ENCODE peak calls at places on chromosomes 13 and 19, in six cellular contexts. One of them, this sample, is unnamed.
A peak's percentile ranks its signal among the peaks of the same experiment; 100 is the strongest.

GRCh38 chr13:51619614-51620013 is 35.4 kb downstream of the WDFY2 start:
- DNase-seq in astrocyte of the cerebellum: peak; percentile 18
- DNase-seq in activated T-cell treated with anti-CD3 and anti-CD28 coated beads, Interleukin-2, amount 50 U/mL, for 72 hours: peak; percentile 27
- DNase-seq in germinal center: no peak
- DNase-seq in iPS-NIHi11: no peak
- DNase-seq in T1000: no peak
- DNase-seq in this sample: no peak

GRCh38 chr13:32849369-32849768 is 166.9 kb upstream of the KL start:
- DNase-seq in germinal center: no peak
- DNase-seq in activated T-cell treated with anti-CD3 and anti-CD28 coated beads, Interleukin-2, amount 50 U/mL, for 72 hours: no peak
- DNase-seq in T1000: no peak
- DNase-seq in iPS-NIHi11: no peak
- DNase-seq in astrocyte of the cerebellum: no peak
- DNase-seq in this sample: no peak

GRCh38 chr13:69571606-69572323 is 535.9 kb upstream of the ATXN8OS start:
- DNase-seq in activated T-cell treated with anti-CD3 and anti-CD28 coated beads, Interleukin-2, amount 50 U/mL, for 72 hours: no peak
- DNase-seq in astrocyte of the cerebellum: no peak
- DNase-seq in iPS-NIHi11: no peak
- DNase-seq in T1000: no peak
- DNase-seq in germinal center: no peak
- DNase-seq in this sample: no peak

GRCh38 chr19:1591421-1592022 is 1.1 kb downstream of the MBD3 start:
- DNase-seq in germinal center: no peak
- DNase-seq in T1000: no peak
- DNase-seq in astrocyte of the cerebellum: no peak
- DNase-seq in activated T-cell treated with anti-CD3 and anti-CD28 coated beads, Interleukin-2, amount 50 U/mL, for 72 hours: no peak
- DNase-seq in iPS-NIHi11: peak; percentile 52
- DNase-seq in this sample: no peak

GRCh38 chr13:25186187-25186586 is 14.1 kb upstream of the AMER2 start:
- DNase-seq in activated T-cell treated with anti-CD3 and anti-CD28 coated beads, Interleukin-2, amount 50 U/mL, for 72 hours: no peak
- DNase-seq in T1000: no peak
- DNase-seq in iPS-NIHi11: no peak
- DNase-seq in germinal center: no peak
- DNase-seq in astrocyte of the cerebellum: no peak
- DNase-seq in this sample: no peak

GRCh38 chr13:114142640-114143490 is 10.4 kb upstream of the RASA3 start:
- DNase-seq in iPS-NIHi11: no peak
- DNase-seq in T1000: no peak
- DNase-seq in germinal center: no peak
- DNase-seq in astrocyte of the cerebellum: no peak
- DNase-seq in activated T-cell treated with anti-CD3 and anti-CD28 coated beads, Interleukin-2, amount 50 U/mL, for 72 hours: peak; percentile 77
- DNase-seq in this sample: no peak

GRCh38 chr13:37226966-37227365 is 121.5 kb upstream of the CSNK1A1L start:
- DNase-seq in activated T-cell treated with anti-CD3 and anti-CD28 coated beads, Interleukin-2, amount 50 U/mL, for 72 hours: no peak
- DNase-seq in T1000: no peak
- DNase-seq in iPS-NIHi11: no peak
- DNase-seq in germinal center: no peak
- DNase-seq in astrocyte of the cerebellum: no peak
- DNase-seq in this sample: no peak

GRCh38 chr13:74136089-74136658 is 2.0 kb upstream of the KLF12 start:
- DNase-seq in germinal center: no peak
- DNase-seq in T1000: no peak
- DNase-seq in iPS-NIHi11: peak; percentile 12
- DNase-seq in astrocyte of the cerebellum: no peak
- DNase-seq in activated T-cell treated with anti-CD3 and anti-CD28 coated beads, Interleukin-2, amount 50 U/mL, for 72 hours: peak; percentile 42
- DNase-seq in this sample: no peak

GRCh38 chr13:76816394-76816793 is 69.8 kb downstream of the KCTD12 start:
- DNase-seq in iPS-NIHi11: no peak
- DNase-seq in activated T-cell treated with anti-CD3 and anti-CD28 coated beads, Interleukin-2, amount 50 U/mL, for 72 hours: peak; percentile 4
- DNase-seq in astrocyte of the cerebellum: no peak
- DNase-seq in T1000: no peak
- DNase-seq in germinal center: no peak
- DNase-seq in this sample: no peak

GRCh38 chr13:100549316-100549715 is 39.3 kb downstream of the GGACT start:
- DNase-seq in iPS-NIHi11: peak; percentile 14
- DNase-seq in astrocyte of the cerebellum: no peak
- DNase-seq in germinal center: no peak
- DNase-seq in T1000: no peak
- DNase-seq in activated T-cell treated with anti-CD3 and anti-CD28 coated beads, Interleukin-2, amount 50 U/mL, for 72 hours: no peak
- DNase-seq in this sample: no peak

GRCh38 chr13:89486721-89487120 is 1815.5 kb downstream of the SLITRK5 start:
- DNase-seq in T1000: no peak
- DNase-seq in germinal center: no peak
- DNase-seq in iPS-NIHi11: no peak
- DNase-seq in activated T-cell treated with anti-CD3 and anti-CD28 coated beads, Interleukin-2, amount 50 U/mL, for 72 hours: no peak
- DNase-seq in astrocyte of the cerebellum: peak; percentile 19
- DNase-seq in this sample: no peak

GRCh38 chr19:54421169-54421516 is 5.9 kb downstream of the TTYH1 start:
- DNase-seq in astrocyte of the cerebellum: no peak
- DNase-seq in iPS-NIHi11: peak; percentile 77
- DNase-seq in germinal center: no peak
- DNase-seq in T1000: no peak
- DNase-seq in activated T-cell treated with anti-CD3 and anti-CD28 coated beads, Interleukin-2, amount 50 U/mL, for 72 hours: no peak
- DNase-seq in this sample: no peak

GRCh38 chr19:44954649-44955499 is at the start of gene CLPTM1:
- DNase-seq in germinal center: peak; percentile 96
- DNase-seq in astrocyte of the cerebellum: peak; percentile 90
- DNase-seq in iPS-NIHi11: peak; percentile 99
- DNase-seq in T1000: peak; percentile 90
- DNase-seq in activated T-cell treated with anti-CD3 and anti-CD28 coated beads, Interleukin-2, amount 50 U/mL, for 72 hours: peak; percentile 98
- DNase-seq in this sample: peak; percentile 82

GRCh38 chr19:9608912-9609311 is 12.1 kb downstream of the ZNF561 start:
- DNase-seq in activated T-cell treated with anti-CD3 and anti-CD28 coated beads, Interleukin-2, amount 50 U/mL, for 72 hours: no peak
- DNase-seq in germinal center: no peak
- DNase-seq in astrocyte of the cerebellum: no peak
- DNase-seq in iPS-NIHi11: no peak
- DNase-seq in T1000: no peak
- DNase-seq in this sample: no peak

GRCh38 chr19:51172223-51172622 is 30.1 kb downstream of the SIGLEC7 start:
- DNase-seq in activated T-cell treated with anti-CD3 and anti-CD28 coated beads, Interleukin-2, amount 50 U/mL, for 72 hours: no peak
- DNase-seq in germinal center: no peak
- DNase-seq in T1000: no peak
- DNase-seq in iPS-NIHi11: no peak
- DNase-seq in astrocyte of the cerebellum: no peak
- DNase-seq in this sample: no peak

GRCh38 chr19:18473003-18473705 is 35.2 kb upstream of the ISYNA1 start:
- DNase-seq in iPS-NIHi11: no peak
- DNase-seq in T1000: no peak
- DNase-seq in astrocyte of the cerebellum: no peak
- DNase-seq in activated T-cell treated with anti-CD3 and anti-CD28 coated beads, Interleukin-2, amount 50 U/mL, for 72 hours: no peak
- DNase-seq in germinal center: no peak
- DNase-seq in this sample: no peak

GRCh38 chr19:1057185-1057857 is 9.6 kb upstream of the ARHGAP45 start:
- DNase-seq in activated T-cell treated with anti-CD3 and anti-CD28 coated beads, Interleukin-2, amount 50 U/mL, for 72 hours: peak; percentile 39
- DNase-seq in T1000: peak; percentile 51
- DNase-seq in germinal center: no peak
- DNase-seq in iPS-NIHi11: no peak
- DNase-seq in astrocyte of the cerebellum: peak; percentile 40
- DNase-seq in this sample: no peak

GRCh38 chr19:46920341-46920740 is 59.5 kb downstream of the ARHGAP35 start:
- DNase-seq in activated T-cell treated with anti-CD3 and anti-CD28 coated beads, Interleukin-2, amount 50 U/mL, for 72 hours: no peak
- DNase-seq in T1000: no peak
- DNase-seq in astrocyte of the cerebellum: no peak
- DNase-seq in iPS-NIHi11: no peak
- DNase-seq in germinal center: no peak
- DNase-seq in this sample: no peak

GRCh38 chr19:6873708-6874431 is 13.5 kb upstream of the ADGRE1 start:
- DNase-seq in activated T-cell treated with anti-CD3 and anti-CD28 coated beads, Interleukin-2, amount 50 U/mL, for 72 hours: no peak
- DNase-seq in iPS-NIHi11: no peak
- DNase-seq in T1000: no peak
- DNase-seq in germinal center: no peak
- DNase-seq in astrocyte of the cerebellum: no peak
- DNase-seq in this sample: no peak

GRCh38 chr19:41821003-41821735 is 23.3 kb downstream of the LYPD4 start:
- DNase-seq in iPS-NIHi11: peak; percentile 77
- DNase-seq in astrocyte of the cerebellum: no peak
- DNase-seq in T1000: no peak
- DNase-seq in activated T-cell treated with anti-CD3 and anti-CD28 coated beads, Interleukin-2, amount 50 U/mL, for 72 hours: peak; percentile 61
- DNase-seq in germinal center: peak; percentile 88
- DNase-seq in this sample: peak; percentile 1

GRCh38 chr19:46913198-46913851 is 52.5 kb downstream of the ARHGAP35 start:
- DNase-seq in T1000: no peak
- DNase-seq in astrocyte of the cerebellum: no peak
- DNase-seq in activated T-cell treated with anti-CD3 and anti-CD28 coated beads, Interleukin-2, amount 50 U/mL, for 72 hours: no peak
- DNase-seq in iPS-NIHi11: no peak
- DNase-seq in germinal center: no peak
- DNase-seq in this sample: no peak

GRCh38 chr13:70959376-70959775 is 851.1 kb upstream of the KLHL1 start:
- DNase-seq in iPS-NIHi11: no peak
- DNase-seq in germinal center: no peak
- DNase-seq in astrocyte of the cerebellum: no peak
- DNase-seq in T1000: no peak
- DNase-seq in activated T-cell treated with anti-CD3 and anti-CD28 coated beads, Interleukin-2, amount 50 U/mL, for 72 hours: no peak
- DNase-seq in this sample: no peak

GRCh38 chr13:48233886-48234488 is 981 bp downstream of the ITM2B start:
- DNase-seq in T1000: no peak
- DNase-seq in activated T-cell treated with anti-CD3 and anti-CD28 coated beads, Interleukin-2, amount 50 U/mL, for 72 hours: no peak
- DNase-seq in iPS-NIHi11: no peak
- DNase-seq in astrocyte of the cerebellum: peak; percentile 49
- DNase-seq in germinal center: no peak
- DNase-seq in this sample: no peak

GRCh38 chr13:98842858-98843481 is 90.5 kb upstream of the SLC15A1 start:
- DNase-seq in T1000: peak; percentile 23
- DNase-seq in germinal center: peak; percentile 66
- DNase-seq in iPS-NIHi11: peak; percentile 73
- DNase-seq in activated T-cell treated with anti-CD3 and anti-CD28 coated beads, Interleukin-2, amount 50 U/mL, for 72 hours: peak; percentile 70
- DNase-seq in astrocyte of the cerebellum: peak; percentile 65
- DNase-seq in this sample: no peak

GRCh38 chr19:44600466-44600865 is 12.9 kb upstream of the IGSF23 start:
- DNase-seq in iPS-NIHi11: no peak
- DNase-seq in germinal center: no peak
- DNase-seq in T1000: no peak
- DNase-seq in astrocyte of the cerebellum: no peak
- DNase-seq in activated T-cell treated with anti-CD3 and anti-CD28 coated beads, Interleukin-2, amount 50 U/mL, for 72 hours: no peak
- DNase-seq in this sample: no peak

GRCh38 chr13:30751183-30751933 is 16.0 kb downstream of the ALOX5AP start:
- DNase-seq in astrocyte of the cerebellum: no peak
- DNase-seq in activated T-cell treated with anti-CD3 and anti-CD28 coated beads, Interleukin-2, amount 50 U/mL, for 72 hours: no peak
- DNase-seq in iPS-NIHi11: no peak
- DNase-seq in T1000: no peak
- DNase-seq in germinal center: no peak
- DNase-seq in this sample: no peak

GRCh38 chr13:83150616-83151307 is 731.5 kb downstream of the SLITRK1 start:
- DNase-seq in germinal center: no peak
- DNase-seq in iPS-NIHi11: no peak
- DNase-seq in T1000: no peak
- DNase-seq in activated T-cell treated with anti-CD3 and anti-CD28 coated beads, Interleukin-2, amount 50 U/mL, for 72 hours: no peak
- DNase-seq in astrocyte of the cerebellum: no peak
- DNase-seq in this sample: no peak

GRCh38 chr19:46926201-46927071 is 65.6 kb downstream of the ARHGAP35 start:
- DNase-seq in germinal center: no peak
- DNase-seq in iPS-NIHi11: no peak
- DNase-seq in T1000: no peak
- DNase-seq in activated T-cell treated with anti-CD3 and anti-CD28 coated beads, Interleukin-2, amount 50 U/mL, for 72 hours: no peak
- DNase-seq in astrocyte of the cerebellum: no peak
- DNase-seq in this sample: no peak

This sample was measured in non-pigmented ciliary epithelial cell.